ENCODE peak calls at places on chromosome X, in eight cellular contexts. Q is A172; G is T follicular helper cell; X is stimulated activated naive CD4-positive, alpha-beta T cell; Z is RCC 7860; P is ovary; O is GDM1; R is substantia nigra. Y is an unnamed sample.

GRCh38 chrX:47217121-47217851 is 1.2 kb upstream of the CDK16 start:
- DNase-seq in Q (peak), G (peak), X (no peak), Z (peak), P (no peak), O (no peak), R (no peak), Y (no peak)

GRCh38 chrX:132426695-132427281 is 62.0 kb downstream of the MBNL3 start:
- DNase-seq in Q (peak), G (no peak), X (no peak), Z (no peak), P (no peak), O (no peak), R (no peak), Y (no peak)

GRCh38 chrX:133999013-133999705 is 13.8 kb upstream of the GPC3 start:
- DNase-seq in Q (no peak), G (no peak), X (no peak), Z (no peak), P (peak), O (no peak), R (no peak), Y (no peak)

GRCh38 chrX:24005867-24006266 is 21.1 kb downstream of the KLHL15 start:
- DNase-seq in Q (no peak), G (no peak), X (no peak), Z (no peak), P (no peak), O (no peak), R (no peak), Y (no peak)

GRCh38 chrX:10074241-10074941 is 82.4 kb upstream of the CLCN4 start:
- DNase-seq in Q (no peak), G (no peak), X (no peak), Z (no peak), P (no peak), O (no peak), R (no peak), Y (no peak)

GRCh38 chrX:40784516-40785151 is 49.3 kb upstream of the MED14 start:
- DNase-seq in Q (peak), G (no peak), X (no peak), Z (no peak), P (no peak), O (no peak), R (no peak), Y (no peak)

GRCh38 chrX:120732879-120733278 is 103.0 kb upstream of the C1GALT1C1 start:
- DNase-seq in Q (no peak), G (no peak), X (no peak), Z (no peak), P (no peak), O (no peak), R (no peak), Y (no peak)

GRCh38 chrX:74119016-74119910 is 184.7 kb upstream of the ZCCHC13 start:
- DNase-seq in Q (peak), G (no peak), X (no peak), Z (peak), P (no peak), O (no peak), R (no peak), Y (no peak)

GRCh38 chrX:19739683-19740082 is 147.7 kb downstream of the SH3KBP1 start:
- DNase-seq in Q (peak), G (peak), X (peak), Z (peak), P (no peak), O (peak), R (peak), Y (no peak)

GRCh38 chrX:2383144-2383543 is 117.6 kb downstream of the DHRSX start:
- DNase-seq in Q (no peak), G (no peak), X (no peak), Z (no peak), P (no peak), O (no peak), R (no peak), Y (no peak)

GRCh38 chrX:71163010-71163409 is 18.4 kb downstream of the NLGN3 start:
- DNase-seq in Q (no peak), G (no peak), X (no peak), Z (no peak), P (no peak), O (no peak), R (no peak), Y (no peak)

GRCh38 chrX:17814557-17814956 is 46.5 kb downstream of the RAI2 start:
- DNase-seq in Q (peak), G (no peak), X (no peak), Z (no peak), P (no peak), O (no peak), R (no peak), Y (no peak)

GRCh38 chrX:23662853-23663252 is 4.4 kb upstream of the PRDX4 start:
- DNase-seq in Q (no peak), G (no peak), X (no peak), Z (no peak), P (no peak), O (no peak), R (no peak), Y (no peak)

GRCh38 chrX:47380268-47380667 is 9.9 kb downstream of the ZNF157 start:
- DNase-seq in Q (no peak), G (peak), X (peak), Z (no peak), P (no peak), O (no peak), R (no peak), Y (no peak)

GRCh38 chrX:362351-362750 is 24.4 kb downstream of the PPP2R3B start:
- DNase-seq in Q (no peak), G (no peak), X (no peak), Z (no peak), P (no peak), O (no peak), R (no peak), Y (no peak)

GRCh38 chrX:28498658-28499057 is 88.6 kb upstream of the IL1RAPL1 start:
- DNase-seq in Q (peak), G (no peak), X (no peak), Z (no peak), P (no peak), O (no peak), R (no peak), Y (no peak)

GRCh38 chrX:50450324-50450723 is 20.3 kb downstream of the DGKK start:
- DNase-seq in Q (no peak), G (no peak), X (no peak), Z (no peak), P (no peak), O (no peak), R (no peak), Y (no peak)

GRCh38 chrX:124462931-124463330 is 116.6 kb downstream of the SH2D1A start:
- DNase-seq in Q (no peak), G (no peak), X (no peak), Z (no peak), P (no peak), O (no peak), R (no peak), Y (no peak)

GRCh38 chrX:51852621-51853020 is 40.8 kb upstream of the MAGED1 start:
- DNase-seq in Q (no peak), G (no peak), X (no peak), Z (no peak), P (no peak), O (no peak), R (no peak), Y (no peak)

GRCh38 chrX:114127411-114128025 is 456.4 kb upstream of the HTR2C start:
- DNase-seq in Q (no peak), G (no peak), X (no peak), Z (no peak), P (no peak), O (no peak), R (no peak), Y (no peak)

GRCh38 chrX:107894038-107894437 is 68.4 kb downstream of the MID2 start:
- DNase-seq in Q (peak), G (peak), X (no peak), Z (peak), P (no peak), O (no peak), R (no peak), Y (peak)

GRCh38 chrX:43813898-43814297 is 68.4 kb downstream of the MAOB start:
- DNase-seq in Q (peak), G (no peak), X (no peak), Z (no peak), P (no peak), O (no peak), R (no peak), Y (no peak)

GRCh38 chrX:17375631-17376380 is 806 bp downstream of the NHS start:
- DNase-seq in Q (peak), G (no peak), X (no peak), Z (no peak), P (peak), O (no peak), R (no peak), Y (no peak)

GRCh38 chrX:57573754-57574153 is 18.1 kb upstream of the ZXDB start:
- DNase-seq in Q (peak), G (no peak), X (no peak), Z (no peak), P (no peak), O (no peak), R (no peak), Y (no peak)

GRCh38 chrX:41923925-41924693 is 755 bp upstream of the CASK start:
- DNase-seq in Q (peak), G (no peak), X (peak), Z (peak), P (no peak), O (no peak), R (no peak), Y (peak)

GRCh38 chrX:13647709-13648212 is 5.2 kb upstream of the TCEANC start:
- DNase-seq in Q (peak), G (peak), X (peak), Z (peak), P (peak), O (peak), R (no peak), Y (peak)

GRCh38 chrX:136725446-136726104 is 55.2 kb downstream of the ARHGEF6 start:
- DNase-seq in Q (no peak), G (no peak), X (no peak), Z (peak), P (no peak), O (no peak), R (no peak), Y (no peak)

GRCh38 chrX:69501433-69501832 is 2.7 kb upstream of the NALF2 start:
- DNase-seq in Q (no peak), G (no peak), X (no peak), Z (no peak), P (no peak), O (no peak), R (no peak), Y (no peak)

GRCh38 chrX:72641601-72642000 is 69.0 kb upstream of the HDAC8 start:
- DNase-seq in Q (no peak), G (no peak), X (no peak), Z (no peak), P (no peak), O (no peak), R (no peak), Y (no peak)

GRCh38 chrX:31298881-31299280 is 227.0 kb upstream of the FTHL17 start:
- DNase-seq in Q (no peak), G (no peak), X (no peak), Z (no peak), P (no peak), O (no peak), R (no peak), Y (no peak)

GRCh38 chrX:23673108-23673507 is 5.8 kb downstream of the PRDX4 start:
- DNase-seq in Q (no peak), G (no peak), X (no peak), Z (no peak), P (no peak), O (no peak), R (no peak), Y (no peak)

GRCh38 chrX:96764864-96765263 is 80.2 kb downstream of the DIAPH2 start:
- DNase-seq in Q (no peak), G (no peak), X (no peak), Z (no peak), P (no peak), O (no peak), R (no peak), Y (no peak)

GRCh38 chrX:131821945-131822622 is 201.0 kb upstream of the STK26 start:
- DNase-seq in Q (no peak), G (peak), X (no peak), Z (no peak), P (peak), O (peak), R (no peak), Y (no peak)

GRCh38 chrX:121581885-121582284 is 534.5 kb downstream of the GLUD2 start:
- DNase-seq in Q (no peak), G (no peak), X (no peak), Z (no peak), P (no peak), O (no peak), R (no peak), Y (no peak)